ENCODE peak calls at places on chromosomes 12 and 14, in four cellular contexts. F is mesenchymal stem cell, B is mesendoderm, L is aorta. K is an unnamed sample. For H3K4me1, the result is how much of the 10 kb centered on the place peaks cover.

GRCh38 chr12:116248930-116249329 is 28.6 kb downstream of the MED13L start:
- DNase-seq in B (no peak), F (no peak), L (no peak), K (no peak)

GRCh38 chr12:65586796-65587195 is 237.5 kb upstream of the HMGA2 start:
- DNase-seq in L (no peak), B (no peak), F (no peak), K (no peak)

GRCh38 chr12:5648692-5649338 is 216.9 kb downstream of the NTF3 start:
- DNase-seq in F (peak), B (peak), L (no peak), K (no peak)

GRCh38 chr12:121536929-121537813 is 43.7 kb downstream of the KDM2B start:
- DNase-seq in B (peak), F (peak), L (peak), K (peak)

GRCh38 chr12:133129368-133130037 is 571 bp downstream of the ZNF891 start:
- DNase-seq in F (no peak), B (no peak), L (no peak), K (no peak)

GRCh38 chr14:100711117-100711462 is 15.6 kb upstream of the DLK1 start:
- DNase-seq in F (no peak), B (no peak), L (no peak), K (no peak)

GRCh38 chr14:104876251-104876699 is 11.2 kb downstream of the CEP170B start:
- DNase-seq in L (no peak), F (peak), B (peak), K (peak)

GRCh38 chr12:72293701-72294100 is 21.5 kb downstream of the TRHDE start:
- DNase-seq in L (no peak), B (no peak), F (no peak), K (no peak)

GRCh38 chr14:52338282-52338681 is 24.2 kb downstream of the PTGER2 start:
- DNase-seq in F (peak), B (no peak), L (no peak), K (peak)

GRCh38 chr12:121807656-121808347 is 4.0 kb downstream of the SETD1B start:
- DNase-seq in B (no peak), F (no peak), L (no peak), K (no peak)

GRCh38 chr12:29238822-29239291 is 89.8 kb downstream of the FAR2 start:
- DNase-seq in F (peak), B (no peak), L (no peak), K (no peak)

GRCh38 chr14:53236708-53237107 is 83.6 kb upstream of the DDHD1 start:
- DNase-seq in F (no peak), L (no peak), B (peak), K (no peak)

GRCh38 chr12:109134186-109134917 is 18.0 kb downstream of the ACACB start:
- DNase-seq in B (peak), L (no peak), F (no peak), K (peak)

GRCh38 chr14:64109821-64110554 is 184.2 kb downstream of the ESR2 start:
- DNase-seq in F (peak), L (no peak), B (no peak), K (no peak)

DNA sequence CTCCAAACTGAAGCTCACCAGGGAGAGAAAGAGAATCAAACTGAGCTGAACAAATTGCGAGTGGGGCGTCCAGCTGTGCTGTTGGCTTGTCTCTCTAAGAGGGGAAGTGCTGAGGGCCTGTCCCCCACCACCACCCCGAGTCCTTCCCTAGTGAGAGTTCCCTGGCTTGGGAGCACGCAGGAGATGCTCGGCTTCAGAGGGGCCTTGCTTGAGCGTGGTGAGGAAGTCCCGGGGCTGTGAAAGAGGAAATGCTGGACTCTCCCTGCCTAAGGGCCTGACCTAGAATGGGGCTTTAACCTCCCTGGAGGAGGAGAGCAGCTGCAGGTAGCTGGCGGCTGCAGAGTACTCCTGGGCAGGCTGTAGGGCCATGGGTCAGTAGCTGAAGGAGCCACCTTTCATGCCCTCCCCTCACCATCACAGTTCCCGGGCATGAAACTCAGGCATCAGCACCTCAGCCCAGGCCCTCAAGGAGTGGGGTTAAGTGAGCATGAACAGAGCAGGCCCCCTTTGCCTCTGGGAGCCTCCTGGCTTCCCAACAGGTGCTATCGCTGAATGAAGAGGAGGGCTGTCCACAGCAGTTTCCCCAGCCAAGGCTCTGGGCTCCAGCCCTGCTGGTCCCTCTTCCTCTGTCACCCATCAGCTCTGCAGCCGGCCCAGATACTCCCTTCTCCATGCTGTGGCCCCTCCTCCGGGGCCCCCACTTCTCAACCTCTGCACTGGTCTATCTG is 184.5 kb downstream of the ZFP36L1 start:
- DNase-seq in F (no peak), L (no peak), B (no peak), K (no peak)
- H3K27ac ChIP-seq in F (no peak), L (no peak), B (no peak), K (no peak)

DNA sequence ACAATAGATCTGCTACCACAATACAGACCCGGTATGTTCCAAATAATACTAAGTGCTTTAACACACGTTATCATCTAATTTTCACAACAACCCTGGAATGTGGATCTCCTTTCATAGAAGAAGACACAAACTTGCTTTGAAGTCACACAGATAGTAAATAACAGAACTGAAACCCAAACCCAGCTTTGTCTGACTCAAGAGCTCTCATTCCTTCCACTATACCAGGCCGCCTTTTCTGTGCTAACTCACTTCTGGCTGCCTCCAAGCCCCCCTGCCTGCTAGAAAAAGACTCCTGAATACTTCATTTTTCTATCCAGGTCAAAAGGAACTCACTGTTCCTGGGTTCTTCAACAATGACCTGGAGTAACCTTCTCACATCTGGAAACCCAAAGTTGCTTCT is 37.8 kb downstream of the PRPF40B start:
- DNase-seq in L (no peak), B (no peak), F (no peak), K (no peak)
- H3K4me1 ChIP-seq in L (under half), B (under half), F (under half), K (under half)

GRCh38 chr12:12998248-12998647 is 1.8 kb downstream of the HEBP1 start:
- DNase-seq in F (no peak), B (no peak), L (no peak), K (no peak)

GRCh38 chr12:12997734-12998133 is 2.3 kb downstream of the HEBP1 start:
- DNase-seq in F (no peak), L (no peak), B (no peak), K (no peak)

GRCh38 chr12:13000616-13000934 is 510 bp upstream of the HEBP1 start:
- DNase-seq in F (no peak), B (peak), L (no peak), K (peak)

GRCh38 chr12:12999959-13000615 is at the start of gene HEBP1:
- DNase-seq in L (peak), F (peak), B (peak), K (peak)

DNA sequence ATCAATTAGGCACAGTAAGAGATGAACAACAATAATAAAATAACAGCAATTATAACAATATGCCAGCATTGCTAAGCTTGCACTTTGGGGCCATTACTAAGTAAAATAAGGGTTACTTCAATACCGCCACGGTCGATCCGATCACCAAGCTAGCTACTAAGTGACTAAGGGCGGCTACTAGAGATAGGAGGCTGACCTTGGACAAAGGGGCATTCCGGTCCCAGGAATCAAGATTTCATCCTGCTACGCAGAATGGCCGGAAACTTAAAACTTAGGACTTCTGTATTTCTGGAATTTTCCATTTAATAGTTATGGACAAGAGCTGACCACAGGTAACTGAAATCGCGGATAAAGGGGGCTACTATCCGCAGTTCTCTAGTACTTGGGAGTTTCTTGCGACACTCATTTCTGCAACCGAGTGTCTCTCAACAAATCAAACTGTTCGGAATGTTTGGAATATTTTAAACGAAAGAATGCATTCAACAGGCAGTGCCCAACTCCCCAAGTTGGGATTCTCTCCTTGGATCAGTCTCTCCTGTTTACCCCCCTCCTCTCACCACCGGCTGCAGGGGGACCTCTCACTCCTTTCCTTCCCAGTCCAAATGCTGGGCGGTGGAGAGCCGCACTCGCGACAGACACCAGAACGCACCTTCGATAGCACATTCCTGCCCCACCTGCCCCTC is 648 bp downstream of the HEBP1 start:
- DNase-seq in F (no peak), B (no peak), L (no peak), K (peak)
- H3K27ac ChIP-seq in F (no peak), B (no peak), L (peak), K (peak)

DNA sequence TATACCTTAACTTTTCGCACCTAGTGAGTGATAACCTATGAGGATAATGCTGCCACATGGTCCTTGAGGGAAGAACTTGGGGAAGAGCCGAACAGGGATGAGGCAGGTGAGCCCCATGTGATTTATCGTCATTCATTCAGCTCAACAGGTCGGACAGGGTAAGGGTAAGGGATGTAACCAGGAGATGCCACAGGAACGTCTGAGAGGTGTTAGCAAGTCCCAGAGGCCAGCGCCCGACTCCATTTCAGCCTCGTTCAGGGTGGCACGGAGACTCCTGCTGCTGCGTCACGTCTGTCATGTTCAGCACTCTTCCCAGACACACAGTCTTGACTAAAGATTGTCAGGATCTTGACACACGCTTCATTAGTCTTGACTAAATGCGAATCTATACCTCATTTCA is 23.4 kb upstream of the TIGAR start:
- DNase-seq in B (no peak), L (no peak), F (no peak), K (no peak)
- H3K4me1 ChIP-seq in B (under half), L (under half), F (under half), K (under half)